ENCODE peak calls at places on chromosomes 2 and 18, in nine cellular contexts. F is glomerular endothelial cell; U is hepatic stellate cell; Z is bronchial epithelial cell; D is CD8-positive, alpha-beta memory T cell; B is stimulated activated CD8-positive, alpha-beta memory T cell treated with anti-CD3 and anti-CD28 coated beads, Interleukin-7, amount 100 ng/mL, for 1 hour; S is NCI-H1436 treated with DMSO at 0.1 percent for 48 hours; A is T-helper 2 cell; E is GM18507. K is an unnamed sample.

GRCh38 chr2:43210467-43211303 is 15.7 kb downstream of the ZFP36L2 start:
- DNase-seq in F (no peak), U (no peak), Z (peak), D (no peak), B (no peak), S (no peak), A (no peak), E (no peak), K (peak)

GRCh38 chr2:1750935-1751767 is 6.8 kb upstream of the PXDN start:
- DNase-seq in F (no peak), U (peak), Z (peak), D (no peak), B (no peak), S (peak), A (no peak), E (no peak), K (peak)

GRCh38 chr2:111698743-111699554 is 185.0 kb downstream of the ANAPC1 start:
- DNase-seq in F (peak), U (peak), Z (peak), D (peak), B (peak), S (peak), A (peak), E (no peak), K (peak)

GRCh38 chr2:178193823-178194599 is at the start of gene OSBPL6:
- DNase-seq in F (no peak), U (peak), Z (peak), D (peak), B (peak), S (peak), A (peak), E (peak), K (no peak)

GRCh38 chr2:23690421-23691105 is 236.4 kb downstream of the ATAD2B start:
- DNase-seq in F (no peak), U (no peak), Z (no peak), D (no peak), B (no peak), S (no peak), A (no peak), E (no peak), K (no peak)

GRCh38 chr2:197911667-197912066 is 107.3 kb downstream of the PLCL1 start:
- DNase-seq in F (no peak), U (no peak), Z (no peak), D (no peak), B (no peak), S (no peak), A (no peak), E (no peak), K (no peak)

GRCh38 chr2:98795903-98796676 is 65.2 kb upstream of the MGAT4A start:
- DNase-seq in F (no peak), U (no peak), Z (no peak), D (no peak), B (no peak), S (no peak), A (no peak), E (no peak), K (no peak)

GRCh38 chr2:215376103-215376780 is 59.6 kb downstream of the FN1 start:
- DNase-seq in F (no peak), U (no peak), Z (no peak), D (no peak), B (no peak), S (no peak), A (no peak), E (no peak), K (no peak)

GRCh38 chr2:111116016-111116746 is 4.5 kb upstream of the BCL2L11 start:
- DNase-seq in F (no peak), U (no peak), Z (no peak), D (no peak), B (no peak), S (no peak), A (peak), E (no peak), K (no peak)

GRCh38 chr2:121969766-121970639 is 214.6 kb downstream of the TSN start:
- DNase-seq in F (no peak), U (no peak), Z (no peak), D (no peak), B (no peak), S (no peak), A (no peak), E (no peak), K (no peak)

GRCh38 chr2:30940805-30941204 is 133.6 kb upstream of the CAPN13 start:
- DNase-seq in F (no peak), U (no peak), Z (no peak), D (no peak), B (no peak), S (no peak), A (no peak), E (no peak), K (no peak)

GRCh38 chr2:237459741-237460174 is 27.3 kb upstream of the MLPH start:
- DNase-seq in F (no peak), U (peak), Z (peak), D (no peak), B (no peak), S (no peak), A (no peak), E (no peak), K (no peak)

GRCh38 chr2:107376910-107377309 is 449.8 kb upstream of the RGPD4 start:
- DNase-seq in F (no peak), U (no peak), Z (no peak), D (no peak), B (no peak), S (no peak), A (no peak), E (no peak), K (no peak)

GRCh38 chr18:47594621-47595086 is 335.8 kb downstream of the SMAD2 start:
- DNase-seq in F (no peak), U (no peak), Z (no peak), D (no peak), B (no peak), S (no peak), A (no peak), E (no peak), K (no peak)

GRCh38 chr2:203431391-203432185 is 103.4 kb downstream of the ABI2 start:
- DNase-seq in F (no peak), U (no peak), Z (no peak), D (no peak), B (no peak), S (no peak), A (no peak), E (no peak), K (no peak)

GRCh38 chr18:35478520-35479435 is 19.0 kb downstream of the INO80C start:
- DNase-seq in F (no peak), U (peak), Z (peak), D (no peak), B (no peak), S (no peak), A (no peak), E (no peak), K (no peak)

K was measured in AG04450.